ENCODE peak calls at places on chromosome 9, in six cellular contexts. One of them, this sample, is unnamed.

GRCh38 chr9:133405508-133406009 is 12.3 kb downstream of the REXO4 start:
- DNase-seq in heart left ventricle: no peak
- DNase-seq in iPS-NIHi11: no peak
- DNase-seq in mucosa of gallbladder: peak
- DNase-seq in NAMALWA: no peak
- DNase-seq in CD4-positive, alpha-beta T cell: no peak
- DNase-seq in this sample: no peak

GRCh38 chr9:99398241-99398640 is 176.2 kb downstream of the SEC61B start:
- DNase-seq in mucosa of gallbladder: no peak
- DNase-seq in iPS-NIHi11: no peak
- DNase-seq in NAMALWA: no peak
- DNase-seq in heart left ventricle: no peak
- DNase-seq in CD4-positive, alpha-beta T cell: no peak
- DNase-seq in this sample: no peak

GRCh38 chr9:129889936-129890717 is 54.9 kb downstream of the USP20 start:
- DNase-seq in NAMALWA: peak
- DNase-seq in iPS-NIHi11: peak
- DNase-seq in heart left ventricle: peak
- DNase-seq in mucosa of gallbladder: no peak
- DNase-seq in CD4-positive, alpha-beta T cell: peak
- DNase-seq in this sample: no peak

GRCh38 chr9:21252727-21253547 is 13.1 kb upstream of the IFNA14 start:
- DNase-seq in iPS-NIHi11: peak
- DNase-seq in NAMALWA: peak
- DNase-seq in mucosa of gallbladder: no peak
- DNase-seq in CD4-positive, alpha-beta T cell: no peak
- DNase-seq in heart left ventricle: peak
- DNase-seq in this sample: no peak

GRCh38 chr9:135948873-135949665 is 12.1 kb downstream of the UBAC1 start:
- DNase-seq in NAMALWA: no peak
- DNase-seq in CD4-positive, alpha-beta T cell: no peak
- DNase-seq in heart left ventricle: no peak
- DNase-seq in iPS-NIHi11: no peak
- DNase-seq in mucosa of gallbladder: no peak
- DNase-seq in this sample: no peak

GRCh38 chr9:135827866-135828580 is 79.3 kb downstream of the CAMSAP1 start:
- DNase-seq in CD4-positive, alpha-beta T cell: no peak
- DNase-seq in NAMALWA: no peak
- DNase-seq in mucosa of gallbladder: no peak
- DNase-seq in heart left ventricle: no peak
- DNase-seq in iPS-NIHi11: no peak
- DNase-seq in this sample: no peak

GRCh38 chr9:91741529-91741928 is 208.5 kb downstream of the ROR2 start:
- DNase-seq in mucosa of gallbladder: no peak
- DNase-seq in NAMALWA: no peak
- DNase-seq in CD4-positive, alpha-beta T cell: no peak
- DNase-seq in iPS-NIHi11: no peak
- DNase-seq in heart left ventricle: no peak
- DNase-seq in this sample: no peak

GRCh38 chr9:132412089-132412488 is 2.1 kb downstream of the CFAP77 start:
- DNase-seq in iPS-NIHi11: peak
- DNase-seq in CD4-positive, alpha-beta T cell: no peak
- DNase-seq in NAMALWA: peak
- DNase-seq in heart left ventricle: no peak
- DNase-seq in mucosa of gallbladder: no peak
- DNase-seq in this sample: no peak

GRCh38 chr9:95167998-95168397 is 149.5 kb downstream of the FANCC start:
- DNase-seq in NAMALWA: peak
- DNase-seq in CD4-positive, alpha-beta T cell: peak
- DNase-seq in mucosa of gallbladder: peak
- DNase-seq in heart left ventricle: peak
- DNase-seq in iPS-NIHi11: peak
- DNase-seq in this sample: no peak

GRCh38 chr9:109471475-109471874 is 26.6 kb downstream of the PTPN3 start:
- DNase-seq in heart left ventricle: no peak
- DNase-seq in CD4-positive, alpha-beta T cell: no peak
- DNase-seq in NAMALWA: no peak
- DNase-seq in iPS-NIHi11: no peak
- DNase-seq in mucosa of gallbladder: no peak
- DNase-seq in this sample: no peak

GRCh38 chr9:22683393-22684075 is 236.9 kb downstream of the DMRTA1 start:
- DNase-seq in iPS-NIHi11: no peak
- DNase-seq in mucosa of gallbladder: no peak
- DNase-seq in heart left ventricle: no peak
- DNase-seq in NAMALWA: no peak
- DNase-seq in CD4-positive, alpha-beta T cell: no peak
- DNase-seq in this sample: no peak

GRCh38 chr9:114677418-114677817 is 4.6 kb downstream of the TEX48 start:
- DNase-seq in mucosa of gallbladder: peak
- DNase-seq in iPS-NIHi11: peak
- DNase-seq in heart left ventricle: no peak
- DNase-seq in NAMALWA: no peak
- DNase-seq in CD4-positive, alpha-beta T cell: no peak
- DNase-seq in this sample: no peak

GRCh38 chr9:114310471-114311450 is 12.1 kb upstream of the ORM1 start:
- DNase-seq in CD4-positive, alpha-beta T cell: no peak
- DNase-seq in NAMALWA: no peak
- DNase-seq in iPS-NIHi11: no peak
- DNase-seq in heart left ventricle: no peak
- DNase-seq in mucosa of gallbladder: no peak
- DNase-seq in this sample: no peak

GRCh38 chr9:111898331-111899096 is 1.9 kb downstream of the UGCG start:
- DNase-seq in CD4-positive, alpha-beta T cell: no peak
- DNase-seq in NAMALWA: no peak
- DNase-seq in heart left ventricle: no peak
- DNase-seq in mucosa of gallbladder: no peak
- DNase-seq in iPS-NIHi11: no peak
- DNase-seq in this sample: no peak

GRCh38 chr9:131393622-131394463 is at the start of gene PRRC2B:
- DNase-seq in CD4-positive, alpha-beta T cell: peak
- DNase-seq in iPS-NIHi11: peak
- DNase-seq in heart left ventricle: peak
- DNase-seq in NAMALWA: peak
- DNase-seq in mucosa of gallbladder: peak
- DNase-seq in this sample: peak

GRCh38 chr9:80218336-80218735 is 646.6 kb downstream of the TLE4 start:
- DNase-seq in NAMALWA: no peak
- DNase-seq in heart left ventricle: no peak
- DNase-seq in mucosa of gallbladder: no peak
- DNase-seq in CD4-positive, alpha-beta T cell: no peak
- DNase-seq in iPS-NIHi11: no peak
- DNase-seq in this sample: no peak

GRCh38 chr9:109830587-109830986 is 50.6 kb downstream of the PALM2AKAP2 start:
- DNase-seq in NAMALWA: no peak
- DNase-seq in mucosa of gallbladder: no peak
- DNase-seq in CD4-positive, alpha-beta T cell: no peak
- DNase-seq in iPS-NIHi11: no peak
- DNase-seq in heart left ventricle: no peak
- DNase-seq in this sample: no peak

GRCh38 chr9:87494970-87495471 is 2.6 kb upstream of the DAPK1 start:
- DNase-seq in NAMALWA: no peak
- DNase-seq in iPS-NIHi11: no peak
- DNase-seq in CD4-positive, alpha-beta T cell: no peak
- DNase-seq in heart left ventricle: no peak
- DNase-seq in mucosa of gallbladder: no peak
- DNase-seq in this sample: no peak

GRCh38 chr9:121725008-121725795 is 73.8 kb downstream of the DAB2IP start:
- DNase-seq in NAMALWA: no peak
- DNase-seq in mucosa of gallbladder: peak
- DNase-seq in heart left ventricle: peak
- DNase-seq in iPS-NIHi11: no peak
- DNase-seq in CD4-positive, alpha-beta T cell: no peak
- DNase-seq in this sample: no peak

This sample was measured in T-helper 17 cell.